ENCODE peak calls at places on chromosomes 2 and 18, in six cellular contexts. C, E, I, D, N and J are unnamed samples.

GRCh38 chr2:158967114-158967730 is 1.2 kb upstream of the TANC1 start:
- DNase-seq in C (peak; percentile 18), N (no peak), E (no peak), D (no peak), I (no peak), J (peak; percentile 75)

GRCh38 chr2:31137211-31138036 is 816 bp downstream of the GALNT14 start:
- DNase-seq in I (no peak), N (no peak), D (no peak), C (no peak), E (no peak), J (no peak)

GRCh38 chr2:235460548-235461047 is 33.2 kb upstream of the AGAP1 start:
- DNase-seq in E (no peak), C (no peak), N (no peak), D (no peak), I (no peak), J (no peak)

GRCh38 chr2:28606986-28607441 is 111.2 kb downstream of the PLB1 start:
- DNase-seq in I (no peak), C (no peak), N (peak; percentile 74), E (no peak), D (peak; percentile 56), J (no peak)

GRCh38 chr18:26317353-26317865 is 91.2 kb downstream of the TAF4B start:
- DNase-seq in E (no peak), N (no peak), C (no peak), I (no peak), D (no peak), J (no peak)

GRCh38 chr18:32661486-32662299 is 111.1 kb downstream of the KLHL14 start:
- DNase-seq in N (peak; percentile 65), C (no peak), D (no peak), I (no peak), E (no peak), J (no peak)

GRCh38 chr2:31107588-31108300 is 30.5 kb downstream of the GALNT14 start:
- DNase-seq in E (no peak), C (no peak), I (no peak), N (no peak), D (no peak), J (no peak)

GRCh38 chr2:127526940-127527804 is 883 bp upstream of the IWS1 start:
- DNase-seq in C (no peak), E (no peak), N (no peak), D (no peak), I (no peak), J (peak; percentile 17)

GRCh38 chr18:75644871-75645270 is 217.4 kb upstream of the SMIM21 start:
- DNase-seq in D (no peak), I (no peak), N (no peak), C (no peak), E (no peak), J (no peak)

GRCh38 chr2:43312751-43313641 is 86.6 kb upstream of the ZFP36L2 start:
- DNase-seq in I (no peak), D (no peak), C (no peak), N (peak; percentile 85), E (no peak), J (no peak)

GRCh38 chr2:236730393-236730792 is 160.8 kb downstream of the ACKR3 start:
- DNase-seq in D (no peak), I (no peak), E (no peak), N (no peak), C (peak; percentile 65), J (no peak)

GRCh38 chr18:35077937-35078336 is 36.7 kb downstream of the MAPRE2 start:
- DNase-seq in I (no peak), C (no peak), E (no peak), D (no peak), N (peak; percentile 26), J (no peak)

GRCh38 chr2:149075065-149075464 is 36.6 kb downstream of the LYPD6B start:
- DNase-seq in C (no peak), D (no peak), N (no peak), I (no peak), E (no peak), J (no peak)

GRCh38 chr2:149080104-149080503 is 41.6 kb downstream of the LYPD6B start:
- DNase-seq in D (no peak), N (peak; percentile 32), C (no peak), I (no peak), E (no peak), J (no peak)

GRCh38 chr2:149077861-149078260 is 39.4 kb downstream of the LYPD6B start:
- DNase-seq in C (no peak), E (no peak), N (no peak), D (no peak), I (no peak), J (no peak)

GRCh38 chr2:149076863-149077412 is 38.4 kb downstream of the LYPD6B start:
- DNase-seq in E (no peak), I (no peak), C (no peak), N (peak; percentile 34), D (no peak), J (peak; percentile 27)

GRCh38 chr2:149075868-149076267 is 37.4 kb downstream of the LYPD6B start:
- DNase-seq in N (peak; percentile 14), E (no peak), D (no peak), I (no peak), C (no peak), J (no peak)
- H3K4me3 ChIP-seq in N (peak overlapping the region; percentile 21), E (no peak overlapping the region), D (no peak overlapping the region), I (no peak overlapping the region), C (no peak overlapping the region), J (no peak overlapping the region)

DNA sequence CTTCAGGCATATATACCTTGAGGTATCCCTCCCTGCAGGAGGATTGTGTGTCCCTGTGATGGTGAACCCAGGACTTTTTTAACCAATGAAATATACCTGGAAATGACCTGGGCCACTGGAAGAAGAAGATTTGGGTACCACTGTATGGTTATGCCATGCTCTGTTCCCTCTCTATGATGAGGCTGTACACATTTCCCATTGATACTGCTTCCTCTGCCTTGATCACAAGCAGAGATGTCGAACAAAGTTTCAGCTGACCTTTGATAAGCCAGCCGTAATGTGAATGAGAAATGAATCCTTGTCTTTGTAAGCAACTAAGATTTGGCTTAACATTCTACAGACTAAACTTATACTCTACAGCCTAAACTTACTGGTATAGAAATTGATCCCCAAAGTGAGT is 78.4 kb upstream of the SPOPL start:
- DNase-seq in I (no peak), E (no peak), C (no peak), D (no peak), N (no peak), J (no peak)
- H3K9me3 ChIP-seq in I (peaks cover 12% of the 10 kb centered on the region), E (peaks cover 12% of the 10 kb centered on the region), C (peaks cover 18% of the 10 kb centered on the region), D (no peaks in the 10 kb centered on the region), N (no peaks in the 10 kb centered on the region), J (no peaks in the 10 kb centered on the region)

GRCh38 chr2:190999058-190999457 is 14.9 kb downstream of the STAT1 start:
- DNase-seq in E (no peak), C (no peak), I (no peak), D (no peak), N (no peak), J (no peak)
- H3K36me3 ChIP-seq in E (peaks cover 100% of the 10 kb centered on the region), C (peaks cover 100% of the 10 kb centered on the region), I (peaks cover 99% of the 10 kb centered on the region), D (peaks cover 7% of the 10 kb centered on the region), N (peaks cover 30% of the 10 kb centered on the region), J (peaks cover 66% of the 10 kb centered on the region)

GRCh38 chr2:226795281-226796011 is 4.2 kb downstream of the IRS1 start:
- DNase-seq in C (no peak), I (no peak), E (peak; percentile 45), N (peak; percentile 33), D (peak; percentile 45), J (no peak)
- H3K4me3 ChIP-seq in C (peak overlapping the region; percentile 89), I (peak overlapping the region; percentile 63), E (peak overlapping the region; percentile 77), N (peak overlapping the region; percentile 91), D (peak overlapping the region; percentile 52), J (no peak overlapping the region)

DNA sequence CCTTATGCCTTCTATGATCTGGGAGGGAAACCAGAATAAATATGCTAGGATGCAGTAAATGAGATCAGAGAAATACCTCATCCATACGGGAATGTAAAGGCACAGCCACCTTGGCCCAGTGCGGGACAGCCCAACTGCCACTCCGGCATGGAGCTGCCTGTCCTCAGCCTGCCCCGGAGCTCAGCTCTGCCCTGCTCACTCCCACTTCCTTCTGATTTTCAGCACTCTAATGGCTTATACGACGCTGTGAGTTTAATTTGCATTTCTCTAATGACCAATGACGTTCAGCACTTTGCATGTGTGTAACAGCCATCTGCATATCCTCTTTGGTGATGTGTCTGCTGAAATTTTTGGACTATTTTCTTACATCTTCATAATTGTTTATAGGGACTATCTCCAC is 172.5 kb upstream of the RAB6C start:
- DNase-seq in N (no peak), D (no peak), E (no peak), I (no peak), C (no peak), J (no peak)
- H3K9me3 ChIP-seq in N (no peaks in the 10 kb centered on the region), D (peaks cover 1% of the 10 kb centered on the region), E (no peaks in the 10 kb centered on the region), I (no peaks in the 10 kb centered on the region), C (no peaks in the 10 kb centered on the region), J (no peaks in the 10 kb centered on the region)

DNA sequence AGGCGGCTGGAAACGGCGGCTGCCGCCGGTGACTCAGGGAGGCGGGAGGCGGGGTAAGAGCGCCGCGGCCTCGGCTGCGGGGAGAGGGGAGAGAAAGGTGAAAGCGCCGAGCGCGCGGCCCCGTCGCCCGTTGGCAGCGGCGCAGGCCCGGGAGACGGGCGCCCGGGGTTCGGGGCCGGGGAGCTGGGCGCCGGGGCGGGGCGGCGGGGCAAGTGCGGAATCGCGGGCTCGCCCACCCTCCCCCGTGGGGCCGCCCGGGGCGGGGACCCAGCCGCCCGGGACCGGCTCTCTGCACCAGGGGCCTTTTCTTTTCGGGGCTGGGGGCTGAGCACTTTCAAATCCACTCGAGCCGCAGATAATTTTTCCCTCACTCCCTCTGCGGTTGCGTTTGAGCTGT is 219 bp downstream of the KDM3A start:
- DNase-seq in E (no peak), C (no peak), D (no peak), I (no peak), N (no peak), J (no peak)
- H3K36me3 ChIP-seq in E (peaks cover 33% of the 10 kb centered on the region), C (no peaks in the 10 kb centered on the region), D (no peaks in the 10 kb centered on the region), I (peaks cover 23% of the 10 kb centered on the region), N (no peaks in the 10 kb centered on the region), J (peaks cover 11% of the 10 kb centered on the region)